ENCODE peak calls at places on chromosomes 11 and 22, in eight cellular contexts. S is coronary artery; R is astrocyte of the cerebellum; Z is mucosa of descending colon; C is GM13977; K is CD8-positive, alpha-beta T cell; N is AG09319; U is epithelial cell of esophagus. M is an unnamed sample.

GRCh38 chr11:116851631-116852030 is 14.2 kb upstream of the APOA1 start:
- DNase-seq in N (no peak), S (peak; percentile 71), C (no peak), U (no peak), R (no peak), K (peak; percentile 62), Z (no peak), M (no peak)

GRCh38 chr22:24323695-24324094 is 53.1 kb downstream of the SPECC1L start:
- DNase-seq in R (no peak), Z (no peak), N (no peak), K (no peak), C (no peak), U (no peak), S (no peak), M (no peak)

GRCh38 chr11:122365545-122366380 is 249.7 kb upstream of the BLID start:
- DNase-seq in N (no peak), S (no peak), Z (no peak), R (no peak), K (no peak), U (no peak), C (no peak), M (no peak)

GRCh38 chr11:1006762-1007161 is 29.8 kb downstream of the MUC6 start:
- DNase-seq in Z (no peak), K (peak; percentile 8), S (no peak), C (no peak), U (no peak), R (no peak), N (no peak), M (no peak)

GRCh38 chr11:6626971-6627761 is 7.9 kb upstream of the TPP1 start:
- DNase-seq in N (no peak), S (no peak), K (no peak), Z (peak; percentile 45), C (no peak), R (no peak), U (no peak), M (no peak)

GRCh38 chr11:40276960-40277359 is 1182.5 kb downstream of the LRRC4C start:
- DNase-seq in K (no peak), S (no peak), Z (no peak), C (no peak), R (peak; percentile 6), U (no peak), N (no peak), M (no peak)

GRCh38 chr22:20271114-20271994 is 3.2 kb upstream of the RTN4R start:
- DNase-seq in R (no peak), N (no peak), S (no peak), K (peak; percentile 22), Z (no peak), C (no peak), U (no peak), M (no peak)

GRCh38 chr11:23976776-23977380 is 520.0 kb upstream of the LUZP2 start:
- DNase-seq in N (no peak), R (no peak), U (no peak), K (no peak), C (no peak), S (no peak), Z (no peak), M (no peak)

GRCh38 chr22:30649430-30650007 is 13.9 kb downstream of the SLC35E4 start:
- DNase-seq in U (peak; percentile 94), K (peak; percentile 69), C (peak; percentile 82), N (no peak), Z (peak; percentile 89), S (no peak), R (no peak), M (no peak)

GRCh38 chr22:19062909-19063308 is 59.3 kb downstream of the DGCR2 start:
- DNase-seq in Z (no peak), U (no peak), R (no peak), S (peak; percentile 26), K (no peak), N (no peak), C (no peak), M (no peak)

GRCh38 chr11:80239217-80239616 is 798.4 kb upstream of the TENM4 start:
- DNase-seq in Z (no peak), S (no peak), C (no peak), K (no peak), U (peak; percentile 71), R (no peak), N (no peak), M (no peak)

GRCh38 chr11:44773351-44773965 is 46.7 kb downstream of the TSPAN18 start:
- DNase-seq in Z (no peak), R (no peak), S (peak; percentile 31), K (no peak), N (no peak), U (no peak), C (no peak), M (no peak)

GRCh38 chr11:47983464-47984397 is 3.4 kb downstream of the PTPRJ start:
- DNase-seq in S (no peak), Z (no peak), N (no peak), U (no peak), C (no peak), R (no peak), K (no peak), M (no peak)

GRCh38 chr11:28505216-28505615 is 397.0 kb downstream of the METTL15 start:
- DNase-seq in C (no peak), Z (no peak), S (no peak), N (no peak), R (no peak), K (no peak), U (peak; percentile 29), M (no peak)
- TF ChIP-seq CTCF in C (no peak), Z (no peak), S (no peak), N (no peak), R (no peak), K (no peak), U (no peak), M (no peak)

GRCh38 chr11:63682045-63682915 is 980 bp downstream of the RTN3 start:
- DNase-seq in R (no peak), N (no peak), K (no peak), S (no peak), U (peak; percentile 36), Z (no peak), C (peak; percentile 49), M (no peak)

GRCh38 chr11:63683133-63683991 is 2.1 kb downstream of the RTN3 start:
- DNase-seq in K (no peak), U (no peak), R (peak; percentile 26), C (no peak), N (no peak), Z (no peak), S (no peak), M (no peak)

GRCh38 chr11:63680842-63681207 is 475 bp upstream of the RTN3 start:
- DNase-seq in N (no peak), C (peak; percentile 42), S (no peak), R (no peak), U (peak; percentile 62), K (no peak), Z (no peak), M (no peak)

GRCh38 chr11:63686912-63687311 is 5.6 kb downstream of the RTN3 start:
- DNase-seq in K (no peak), N (no peak), R (no peak), Z (no peak), U (no peak), C (no peak), S (no peak), M (no peak)

DNA sequence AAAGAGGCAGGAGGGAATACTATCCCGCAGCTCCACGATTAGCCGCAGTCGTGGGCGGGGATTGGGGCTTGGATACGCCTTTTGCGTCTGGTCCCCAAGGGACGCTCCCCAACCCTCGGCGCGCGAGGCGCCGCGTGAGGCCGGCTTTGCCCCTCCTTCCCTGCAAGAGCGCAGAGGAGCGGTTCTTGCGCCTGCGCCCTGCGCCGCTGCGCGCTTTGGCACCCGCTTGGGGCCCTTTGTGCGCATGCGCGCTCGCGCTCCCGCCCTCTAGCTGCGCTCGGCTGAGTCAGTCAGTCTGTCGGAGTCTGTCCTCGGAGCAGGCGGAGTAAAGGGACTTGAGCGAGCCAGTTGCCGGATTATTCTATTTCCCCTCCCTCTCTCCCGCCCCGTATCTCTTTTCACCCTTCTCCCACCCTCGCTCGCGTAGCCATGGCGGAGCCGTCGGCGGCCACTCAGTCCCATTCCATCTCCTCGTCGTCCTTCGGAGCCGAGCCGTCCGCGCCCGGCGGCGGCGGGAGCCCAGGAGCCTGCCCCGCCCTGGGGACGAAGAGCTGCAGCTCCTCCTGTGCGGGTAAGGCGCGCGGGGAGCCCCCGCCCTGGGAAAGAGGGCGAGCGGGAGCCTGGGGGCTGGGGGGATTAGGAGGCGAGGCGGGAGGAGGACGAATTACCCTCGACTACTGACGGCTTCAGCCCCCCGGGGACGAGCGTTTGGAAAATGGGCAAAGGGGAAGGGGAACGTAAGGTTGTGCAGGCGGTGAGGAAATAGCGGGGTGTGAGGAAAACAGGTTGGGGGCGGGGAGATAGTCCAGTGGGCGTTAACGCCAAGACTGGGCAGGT is at the start of gene RTN3:
- DNase-seq in K (peak; percentile 97), U (peak; percentile 98), N (peak; percentile 96), R (peak; percentile 91), S (peak; percentile 99), C (peak; percentile 97), Z (peak; percentile 99), M (peak; percentile 90)
- TF ChIP-seq CTCF in K (peak; percentile 47), U (no peak), N (peak; percentile 13), R (peak; percentile 3), S (no peak), C (no peak), Z (peak; percentile 12), M (no peak)

GRCh38 chr22:49035818-49036457 is 791.7 kb downstream of the BRD1 start:
- DNase-seq in C (no peak), N (no peak), U (no peak), K (no peak), R (no peak), S (no peak), Z (no peak), M (no peak)
- TF ChIP-seq CTCF in C (no peak), N (no peak), U (no peak), K (no peak), R (no peak), S (no peak), Z (no peak), M (no peak)

GRCh38 chr22:21980547-21980946 is 2.0 kb downstream of the TOP3B start:
- DNase-seq in C (no peak), S (no peak), Z (peak; percentile 26), U (no peak), R (no peak), K (no peak), N (no peak), M (no peak)

GRCh38 chr22:21982338-21982965 is at the start of gene TOP3B:
- DNase-seq in K (peak; percentile 72), S (no peak), Z (peak; percentile 89), U (peak; percentile 84), C (peak; percentile 90), R (peak; percentile 45), N (peak; percentile 51), M (peak; percentile 54)

GRCh38 chr22:21985214-21985613 is 2.6 kb upstream of the TOP3B start:
- DNase-seq in C (no peak), K (no peak), R (no peak), S (no peak), U (no peak), N (no peak), Z (no peak), M (no peak)

GRCh38 chr22:21981874-21982273 is 713 bp downstream of the TOP3B start:
- DNase-seq in K (no peak), C (no peak), U (peak; percentile 24), N (no peak), Z (no peak), R (no peak), S (no peak), M (no peak)

DNA sequence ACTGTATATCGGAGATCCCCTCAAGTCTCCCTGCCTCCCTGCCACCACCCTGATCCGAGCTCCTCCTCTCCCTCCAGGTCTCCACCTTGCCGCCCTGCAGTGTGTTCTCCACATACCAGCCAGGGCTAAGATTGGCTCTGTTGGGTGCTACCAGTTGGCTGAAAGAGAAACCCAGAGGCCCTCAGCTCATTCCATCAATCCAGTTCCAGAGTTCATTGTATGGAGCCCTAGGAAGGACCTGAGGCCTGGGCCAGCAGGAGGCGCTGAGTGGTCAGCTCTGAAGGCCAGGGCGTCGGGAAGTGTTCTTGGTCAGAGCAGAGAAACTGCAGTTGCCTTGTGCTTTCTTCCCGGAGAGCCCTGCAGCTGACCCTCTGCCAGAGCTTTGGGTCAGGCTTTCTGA is 2.2 kb upstream of the TOP3B start:
- DNase-seq in N (no peak), S (no peak), R (no peak), C (peak; percentile 61), U (peak; percentile 39), Z (no peak), K (no peak), M (no peak)
- TF ChIP-seq CTCF in N (peak; percentile 26), S (no peak), R (peak; percentile 32), C (peak; percentile 91), U (peak; percentile 14), Z (no peak), K (no peak), M (peak; percentile 11)